ENCODE peak calls at places on chromosome 13, in five cellular contexts. P is vagina, B is right lobe of liver, M is body of pancreas, U is tibial artery. N is an unnamed sample.
A peak's percentile ranks its signal among the peaks of the same experiment; 100 is the strongest.

GRCh38 chr13:41199526-41199925 is 5.2 kb upstream of the KBTBD7 start:
- DNase-seq in P (no peak), B (no peak), M (no peak), U (no peak), N (no peak)

GRCh38 chr13:110758195-110758594 is 44.7 kb downstream of the ING1 start:
- DNase-seq in P (no peak), B (no peak), M (no peak), U (no peak), N (no peak)

GRCh38 chr13:79571147-79571546 is 90.2 kb downstream of the NDFIP2 start:
- DNase-seq in P (no peak), B (no peak), M (no peak), U (no peak), N (no peak)

GRCh38 chr13:98447881-98448641 is 128.8 kb downstream of the STK24 start:
- DNase-seq in P (no peak), B (no peak), M (peak; percentile 39), U (no peak), N (no peak)

GRCh38 chr13:91950803-91951202 is 552.4 kb downstream of the GPC5 start:
- DNase-seq in P (no peak), B (no peak), M (no peak), U (no peak), N (no peak)

GRCh38 chr13:40026174-40026585 is 370.7 kb downstream of the COG6 start:
- DNase-seq in P (no peak), B (no peak), M (no peak), U (no peak), N (no peak)

GRCh38 chr13:27406178-27406939 is 18.1 kb upstream of the GTF3A start:
- DNase-seq in P (no peak), B (no peak), M (no peak), U (no peak), N (no peak)

GRCh38 chr13:107480130-107480529 is 735.2 kb downstream of the LIG4 start:
- DNase-seq in P (no peak), B (no peak), M (no peak), U (no peak), N (no peak)

GRCh38 chr13:97015661-97016350 is 21.5 kb upstream of the OXGR1 start:
- DNase-seq in P (no peak), B (no peak), M (no peak), U (no peak), N (no peak)

GRCh38 chr13:23868521-23868920 is 20.7 kb downstream of the MIPEP start:
- DNase-seq in P (no peak), B (no peak), M (no peak), U (no peak), N (no peak)

GRCh38 chr13:110537116-110537515 is 24.4 kb downstream of the RAB20 start:
- DNase-seq in P (no peak), B (no peak), M (no peak), U (no peak), N (no peak)

GRCh38 chr13:31747271-31747670 is 7.9 kb downstream of the RXFP2 start:
- DNase-seq in P (no peak), B (no peak), M (no peak), U (no peak), N (no peak)

GRCh38 chr13:101626925-101627555 is 174.6 kb downstream of the ITGBL1 start:
- DNase-seq in P (no peak), B (no peak), M (no peak), U (no peak), N (no peak)

GRCh38 chr13:83895994-83896580 is 13.8 kb upstream of the SLITRK1 start:
- DNase-seq in P (no peak), B (no peak), M (no peak), U (no peak), N (no peak)

GRCh38 chr13:88031980-88032562 is 360.9 kb downstream of the SLITRK5 start:
- DNase-seq in P (no peak), B (no peak), M (no peak), U (no peak), N (no peak)

GRCh38 chr13:21402586-21403307 is 56.4 kb downstream of the ZDHHC20 start:
- DNase-seq in P (no peak), B (no peak), M (no peak), U (no peak), N (no peak)

GRCh38 chr13:75803175-75803611 is 167.1 kb downstream of the LMO7 start:
- DNase-seq in P (no peak), B (no peak), M (peak; percentile 19), U (no peak), N (no peak)

GRCh38 chr13:89554801-89555200 is 1792.7 kb upstream of the MIR17HG start:
- DNase-seq in P (no peak), B (no peak), M (no peak), U (no peak), N (no peak)

GRCh38 chr13:113754691-113755090 is 4.3 kb upstream of the TMEM255B start:
- DNase-seq in P (no peak), B (no peak), M (no peak), U (no peak), N (no peak)

GRCh38 chr13:22596157-22596863 is 584.5 kb upstream of the SGCG start:
- DNase-seq in P (no peak), B (no peak), M (no peak), U (no peak), N (no peak)

GRCh38 chr13:113942591-113943103 is 31.2 kb downstream of the C13orf46 start:
- DNase-seq in P (no peak), B (no peak), M (no peak), U (no peak), N (no peak)

GRCh38 chr13:50198508-50198907 is 183.3 kb downstream of the KCNRG start:
- DNase-seq in P (no peak), B (no peak), M (no peak), U (no peak), N (no peak)

GRCh38 chr13:45833663-45834062 is 17.9 kb downstream of the SIAH3 start:
- DNase-seq in P (peak; percentile 84), B (no peak), M (no peak), U (no peak), N (peak; percentile 28)

GRCh38 chr13:92143766-92144165 is 745.3 kb downstream of the GPC5 start:
- DNase-seq in P (no peak), B (no peak), M (no peak), U (no peak), N (no peak)

GRCh38 chr13:111153977-111154332 is 38.8 kb downstream of the ARHGEF7 start:
- DNase-seq in P (no peak), B (peak; percentile 67), M (no peak), U (peak; percentile 33), N (peak; percentile 81)

GRCh38 chr13:114148521-114148855 is 16.1 kb upstream of the RASA3 start:
- DNase-seq in P (no peak), B (peak; percentile 28), M (peak; percentile 79), U (no peak), N (peak; percentile 57)

GRCh38 chr13:47898080-47898479 is 103.0 kb downstream of the SUCLA2 start:
- DNase-seq in P (no peak), B (no peak), M (no peak), U (no peak), N (no peak)

GRCh38 chr13:30027569-30028455 is 177.4 kb upstream of the UBL3 start:
- DNase-seq in P (no peak), B (no peak), M (no peak), U (no peak), N (no peak)

GRCh38 chr13:51523082-51523518 is 61.2 kb upstream of the WDFY2 start:
- DNase-seq in P (no peak), B (peak; percentile 75), M (no peak), U (peak; percentile 39), N (no peak)

GRCh38 chr13:64417609-64418008 is 2812.5 kb downstream of the PCDH9 start:
- DNase-seq in P (no peak), B (no peak), M (no peak), U (no peak), N (no peak)

DNA sequence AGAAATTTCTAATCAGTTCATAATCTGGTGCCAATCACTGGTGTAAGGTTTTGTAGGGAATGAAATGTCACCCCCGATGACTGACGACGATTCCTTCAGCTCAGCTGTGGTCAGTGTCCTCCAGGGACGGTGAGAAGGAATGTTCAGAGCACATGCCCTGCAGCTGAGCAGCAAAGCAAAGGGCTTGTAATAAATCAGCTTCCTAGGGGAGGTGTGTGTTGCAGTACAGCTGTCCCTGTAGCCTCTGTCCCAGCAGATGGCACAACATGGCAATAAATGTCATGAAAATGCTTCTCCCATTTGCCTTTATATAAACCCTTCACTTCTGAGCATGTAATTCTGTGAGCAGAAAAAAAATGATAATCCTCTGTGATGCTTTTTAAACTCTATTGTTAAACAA is 102.4 kb downstream of the FAM216B start:
- DNase-seq in P (no peak), B (no peak), M (no peak), U (no peak), N (no peak)
- TF ChIP-seq CTCF in P (no peak), B (no peak), M (no peak), U (no peak), N (no peak)

GRCh38 chr13:20119960-20120359 is 40.9 kb downstream of the GJA3 start:
- DNase-seq in P (no peak), B (no peak), M (no peak), U (no peak), N (no peak)
- H3K4me3 ChIP-seq in P (peak overlapping the region; percentile 32), B (no peak overlapping the region), M (no peak overlapping the region), U (peak overlapping the region; percentile 36), N (peak overlapping the region; percentile 15)

GRCh38 chr13:78376822-78377221 is 226.5 kb downstream of the POU4F1 start:
- DNase-seq in P (no peak), B (no peak), M (no peak), U (no peak), N (no peak)
- H3K27ac ChIP-seq in P (no peak overlapping the region), B (no peak overlapping the region), M (no peak overlapping the region), U (no peak overlapping the region), N (no peak overlapping the region)

GRCh38 chr13:44050450-44051063 is 170.9 kb downstream of the LACC1 start:
- DNase-seq in P (no peak), B (no peak), M (no peak), U (no peak), N (no peak)
- TF ChIP-seq CTCF in P (peak; percentile 37), B (peak; percentile 87), M (peak; percentile 86), U (peak; percentile 65), N (peak; percentile 56)

GRCh38 chr13:71290963-71291937 is 575.8 kb downstream of the DACH1 start:
- DNase-seq in P (no peak), B (peak; percentile 60), M (peak; percentile 46), U (no peak), N (no peak)
- H3K4me3 ChIP-seq in P (peak overlapping the region; percentile 39), B (peak overlapping the region; percentile 46), M (peak overlapping the region; percentile 48), U (peak overlapping the region; percentile 40), N (peak overlapping the region; percentile 63)

GRCh38 chr13:104295537-104295936 is 1229.3 kb upstream of the SLC10A2 start:
- DNase-seq in P (no peak), B (no peak), M (no peak), U (no peak), N (no peak)
- H3K27ac ChIP-seq in P (no peak overlapping the region), B (no peak overlapping the region), M (no peak overlapping the region), U (no peak overlapping the region), N (no peak overlapping the region)

N was measured in coronary artery.